ENCODE peak calls at places on chromosomes 2 and 18, in seven cellular contexts. U is body of pancreas, A is lower lobe of right lung, F is GM23338, M is BE2C, V is pancreas, W is RWPE1. T is an unnamed sample.

GRCh38 chr18:79774111-79774510 is 23.6 kb upstream of the KCNG2 start:
- DNase-seq in U (no peak), A (peak), F (no peak), M (no peak), V (no peak), W (no peak), T (no peak)

GRCh38 chr2:63658176-63658968 is 69.6 kb downstream of the MDH1 start:
- DNase-seq in U (no peak), A (no peak), F (no peak), M (no peak), V (no peak), W (no peak), T (peak)

GRCh38 chr18:48801728-48802542 is 148.8 kb downstream of the SMAD7 start:
- DNase-seq in U (peak), A (peak), F (no peak), M (no peak), V (peak), W (no peak), T (no peak)

GRCh38 chr2:36516136-36516870 is 81.7 kb downstream of the FEZ2 start:
- DNase-seq in U (no peak), A (no peak), F (no peak), M (no peak), V (no peak), W (no peak), T (peak)

GRCh38 chr2:169507698-169508097 is 1.8 kb upstream of the KLHL41 start:
- DNase-seq in U (no peak), A (no peak), F (no peak), M (no peak), V (no peak), W (peak), T (peak)

GRCh38 chr2:121650554-121650930 is 1.3 kb upstream of the CLASP1 start:
- DNase-seq in U (peak), A (no peak), F (peak), M (no peak), V (no peak), W (no peak), T (no peak)

GRCh38 chr2:218710334-218710686 is 325 bp upstream of the TTLL4 start:
- DNase-seq in U (no peak), A (no peak), F (no peak), M (no peak), V (no peak), W (no peak), T (no peak)

GRCh38 chr2:188571543-188571942 is 279.9 kb downstream of the GULP1 start:
- DNase-seq in U (no peak), A (no peak), F (no peak), M (no peak), V (no peak), W (no peak), T (peak)

GRCh38 chr2:168490015-168490874 is 34.2 kb downstream of the CERS6 start:
- DNase-seq in U (peak), A (no peak), F (peak), M (no peak), V (no peak), W (peak), T (no peak)

GRCh38 chr18:55833543-55833942 is 245.6 kb upstream of the TCF4 start:
- DNase-seq in U (peak), A (no peak), F (no peak), M (no peak), V (no peak), W (peak), T (peak)

GRCh38 chr2:25851740-25852503 is 26.4 kb downstream of the ASXL2 start:
- DNase-seq in U (peak), A (no peak), F (peak), M (no peak), V (no peak), W (peak), T (peak)

GRCh38 chr2:128323501-128323931 is 4.8 kb upstream of the HS6ST1 start:
- DNase-seq in U (no peak), A (no peak), F (no peak), M (no peak), V (no peak), W (no peak), T (no peak)

GRCh38 chr18:3207565-3207964 is 12.2 kb downstream of the MYOM1 start:
- DNase-seq in U (no peak), A (no peak), F (no peak), M (no peak), V (no peak), W (peak), T (no peak)

GRCh38 chr2:132400169-132400900 is 16.3 kb upstream of the GPR39 start:
- DNase-seq in U (peak), A (no peak), F (no peak), M (no peak), V (no peak), W (peak), T (peak)

GRCh38 chr2:128425216-128425615 is 106.5 kb upstream of the HS6ST1 start:
- DNase-seq in U (peak), A (no peak), F (no peak), M (no peak), V (no peak), W (no peak), T (no peak)

GRCh38 chr2:194343167-194343566 is 1313.9 kb upstream of the SLC39A10 start:
- DNase-seq in U (no peak), A (no peak), F (no peak), M (no peak), V (no peak), W (no peak), T (no peak)

GRCh38 chr18:8176554-8176953 is 432.7 kb upstream of the RAB12 start:
- DNase-seq in U (peak), A (no peak), F (peak), M (no peak), V (peak), W (no peak), T (no peak)

GRCh38 chr2:110670826-110671225 is 7.0 kb downstream of the BUB1 start:
- DNase-seq in U (no peak), A (no peak), F (no peak), M (no peak), V (no peak), W (no peak), T (no peak)

GRCh38 chr18:54388203-54389142 is 30.8 kb downstream of the C18orf54 start:
- DNase-seq in U (peak), A (no peak), F (peak), M (peak), V (no peak), W (peak), T (peak)

GRCh38 chr2:120421126-120421829 is 75.3 kb downstream of the INHBB start:
- DNase-seq in U (no peak), A (no peak), F (no peak), M (no peak), V (no peak), W (no peak), T (no peak)

GRCh38 chr2:98757904-98758421 is 27.0 kb upstream of the MGAT4A start:
- DNase-seq in U (peak), A (peak), F (no peak), M (no peak), V (peak), W (peak), T (peak)

GRCh38 chr2:186496401-186496800 is 10.3 kb downstream of the ZC3H15 start:
- DNase-seq in U (no peak), A (no peak), F (no peak), M (no peak), V (no peak), W (no peak), T (no peak)

GRCh38 chr18:79876497-79876896 is 75.0 kb downstream of the SLC66A2 start:
- DNase-seq in U (no peak), A (no peak), F (no peak), M (no peak), V (no peak), W (peak), T (no peak)

GRCh38 chr18:1968801-1969498 is 602.4 kb downstream of the METTL4 start:
- DNase-seq in U (no peak), A (no peak), F (peak), M (no peak), V (no peak), W (no peak), T (no peak)

GRCh38 chr2:107107351-107107750 is 221.4 kb upstream of the ST6GAL2 start:
- DNase-seq in U (no peak), A (no peak), F (no peak), M (no peak), V (no peak), W (no peak), T (no peak)

GRCh38 chr2:59314367-59314766 is 1073.2 kb upstream of the FANCL start:
- DNase-seq in U (no peak), A (no peak), F (no peak), M (no peak), V (no peak), W (no peak), T (no peak)

GRCh38 chr2:151637284-151637781 is 96.9 kb downstream of the NEB start:
- DNase-seq in U (peak), A (no peak), F (no peak), M (no peak), V (no peak), W (no peak), T (no peak)

GRCh38 chr2:48601349-48601748 is 16.3 kb upstream of the GTF2A1L start:
- DNase-seq in U (peak), A (no peak), F (peak), M (peak), V (no peak), W (peak), T (no peak)

GRCh38 chr2:44955593-44956449 is 14.3 kb downstream of the SIX3 start:
- DNase-seq in U (peak), A (peak), F (peak), M (peak), V (peak), W (peak), T (peak)

GRCh38 chr2:234980476-234981187 is 28.8 kb downstream of the SH3BP4 start:
- DNase-seq in U (peak), A (no peak), F (no peak), M (no peak), V (peak), W (no peak), T (no peak)

GRCh38 chr2:15941970-15942710 is 1.8 kb downstream of the MYCN start:
- DNase-seq in U (no peak), A (no peak), F (peak), M (peak), V (peak), W (no peak), T (no peak)

GRCh38 chr2:40034198-40034597 is 255.1 kb upstream of the THUMPD2 start:
- DNase-seq in U (no peak), A (no peak), F (no peak), M (no peak), V (no peak), W (no peak), T (peak)

GRCh38 chr2:10036095-10036879 is 7.1 kb upstream of the KLF11 start:
- DNase-seq in U (peak), A (peak), F (peak), M (no peak), V (peak), W (no peak), T (peak)

GRCh38 chr2:43001787-43002468 is 209.5 kb upstream of the HAAO start:
- DNase-seq in U (no peak), A (no peak), F (no peak), M (no peak), V (peak), W (no peak), T (no peak)

GRCh38 chr2:9660781-9661180 is 30.0 kb upstream of the YWHAQ start:
- DNase-seq in U (no peak), A (no peak), F (no peak), M (no peak), V (no peak), W (no peak), T (no peak)

GRCh38 chr2:74177697-74178096 is 982 bp downstream of the MOB1A start:
- DNase-seq in U (no peak), A (no peak), F (no peak), M (no peak), V (no peak), W (no peak), T (no peak)

GRCh38 chr2:143686585-143687164 is 557.5 kb downstream of the ARHGAP15 start:
- DNase-seq in U (peak), A (no peak), F (peak), M (no peak), V (no peak), W (peak), T (peak)
- TF ChIP-seq CTCF in U (peak), A (peak), F (peak), M (peak), V (peak), W (peak), T (peak)

DNA sequence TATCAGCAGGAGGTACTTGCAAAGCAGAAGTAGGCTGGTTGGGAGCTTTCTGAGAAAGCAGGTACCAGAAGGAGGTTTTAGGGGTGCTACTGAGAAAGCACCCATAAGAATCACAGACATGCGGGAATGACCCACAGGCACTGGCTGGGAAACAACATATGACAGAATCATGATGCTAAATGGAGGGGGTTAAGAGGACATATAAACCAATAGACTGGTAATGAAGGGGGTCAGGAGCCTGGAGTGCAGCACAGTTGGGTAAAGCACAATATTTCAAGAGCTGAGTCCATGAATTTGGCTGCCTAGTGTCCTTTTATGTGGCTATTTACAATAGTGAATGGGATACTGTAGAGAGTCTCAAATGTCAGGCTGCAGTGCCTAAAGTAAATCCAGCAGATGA is 27.7 kb upstream of the GMCL1 start:
- DNase-seq in U (no peak), A (no peak), F (no peak), M (no peak), V (no peak), W (no peak), T (no peak)
- TF ChIP-seq CTCF in U (no peak), A (no peak), F (no peak), M (no peak), V (no peak), W (no peak), T (no peak)

GRCh38 chr2:102871707-102872106 is 109.9 kb downstream of the TMEM182 start:
- DNase-seq in U (no peak), A (no peak), F (no peak), M (no peak), V (no peak), W (no peak), T (no peak)

GRCh38 chr2:102872388-102872787 is 110.6 kb downstream of the TMEM182 start:
- DNase-seq in U (no peak), A (no peak), F (peak), M (no peak), V (no peak), W (no peak), T (no peak)
- TF ChIP-seq CTCF in U (no peak), A (no peak), F (peak), M (no peak), V (no peak), W (no peak), T (no peak)

GRCh38 chr2:237492137-237492890 is 5.3 kb downstream of the MLPH start:
- DNase-seq in U (no peak), A (no peak), F (no peak), M (no peak), V (no peak), W (no peak), T (no peak)
- TF ChIP-seq CTCF in U (no peak), A (no peak), F (no peak), M (no peak), V (no peak), W (no peak), T (no peak)

GRCh38 chr2:203261326-203262159 is 22.7 kb downstream of the CYP20A1 start:
- DNase-seq in U (no peak), A (no peak), F (peak), M (no peak), V (no peak), W (no peak), T (no peak)
- TF ChIP-seq CTCF in U (no peak), A (no peak), F (no peak), M (no peak), V (no peak), W (no peak), T (no peak)

GRCh38 chr2:70926042-70926441 is 9.7 kb upstream of the ATP6V1B1 start:
- DNase-seq in U (no peak), A (no peak), F (no peak), M (no peak), V (peak), W (no peak), T (no peak)

GRCh38 chr2:70922591-70923234 is 13.0 kb upstream of the ATP6V1B1 start:
- DNase-seq in U (no peak), A (no peak), F (peak), M (no peak), V (peak), W (no peak), T (no peak)

GRCh38 chr2:70921031-70921430 is 14.7 kb upstream of the ATP6V1B1 start:
- DNase-seq in U (no peak), A (no peak), F (no peak), M (no peak), V (peak), W (no peak), T (no peak)

GRCh38 chr2:70921839-70922590 is 13.7 kb upstream of the ATP6V1B1 start:
- DNase-seq in U (peak), A (no peak), F (no peak), M (no peak), V (peak), W (no peak), T (no peak)

DNA sequence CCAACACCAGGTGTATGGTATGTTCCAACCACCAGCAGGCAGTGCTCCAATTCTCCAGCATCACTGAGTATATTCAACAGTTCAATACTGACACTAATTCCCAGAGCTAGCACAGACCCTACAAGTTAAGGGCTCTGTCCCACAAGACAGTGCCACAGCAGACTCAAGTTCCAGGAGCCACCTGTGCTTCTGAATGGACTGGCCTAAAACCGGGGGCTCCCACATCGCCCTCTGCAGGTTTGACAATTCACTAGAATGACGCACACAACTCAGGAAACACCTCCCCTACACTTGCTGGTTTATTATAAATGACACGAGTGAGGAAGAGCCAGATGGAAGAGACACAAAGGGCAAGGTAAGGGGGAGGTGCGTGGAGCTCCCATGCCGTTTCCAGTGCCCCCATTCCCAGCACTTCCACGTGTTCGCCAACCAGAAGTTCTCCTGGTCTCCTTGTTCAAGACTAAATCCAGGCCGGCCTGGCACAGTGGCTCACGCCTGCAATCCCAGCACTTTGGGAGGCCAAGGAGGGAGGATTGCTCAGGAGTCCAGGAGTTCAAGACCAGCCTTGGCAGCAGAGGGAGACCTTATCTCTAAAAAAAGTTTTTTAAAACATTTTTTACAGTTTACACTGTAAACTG is 12.2 kb upstream of the ATP6V1B1 start:
- DNase-seq in U (no peak), A (no peak), F (peak), M (no peak), V (peak), W (no peak), T (no peak)
- TF ChIP-seq CTCF in U (no peak), A (no peak), F (peak), M (peak), V (no peak), W (no peak), T (no peak)

GRCh38 chr2:216394888-216395287 is 17.4 kb upstream of the SMARCAL1 start:
- DNase-seq in U (no peak), A (no peak), F (no peak), M (no peak), V (no peak), W (no peak), T (no peak)
- TF ChIP-seq CTCF in U (no peak), A (no peak), F (no peak), M (no peak), V (no peak), W (no peak), T (no peak)

GRCh38 chr2:101776172-101777043 is 78.9 kb downstream of the MAP4K4 start:
- DNase-seq in U (no peak), A (no peak), F (peak), M (no peak), V (no peak), W (no peak), T (peak)
- TF ChIP-seq CTCF in U (no peak), A (no peak), F (peak), M (peak), V (no peak), W (no peak), T (peak)

DNA sequence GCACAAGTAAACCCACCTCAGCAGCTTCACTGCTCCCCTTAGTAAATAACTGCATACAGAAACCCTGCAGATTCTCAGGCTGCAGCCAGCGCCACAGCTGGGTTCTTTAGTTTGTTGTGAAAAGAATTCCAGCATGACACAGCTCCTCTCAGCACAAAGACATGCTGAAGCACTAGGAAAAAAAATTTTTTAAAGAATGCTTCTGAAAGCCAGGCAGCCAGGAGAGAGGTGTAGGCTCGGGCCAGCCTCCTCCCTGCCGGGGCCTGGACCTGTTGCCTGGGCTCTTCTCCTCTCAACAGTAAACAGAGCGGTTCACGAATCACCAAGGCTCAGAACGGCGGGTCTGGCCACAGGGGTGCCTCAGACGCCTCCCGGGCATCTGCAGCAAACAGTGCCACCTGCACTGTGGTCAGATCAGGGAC is 95.7 kb upstream of the POU3F3 start:
- DNase-seq in U (no peak), A (no peak), F (peak), M (no peak), V (no peak), W (no peak), T (no peak)
- TF ChIP-seq CTCF in U (no peak), A (no peak), F (no peak), M (no peak), V (no peak), W (no peak), T (no peak)

T was measured in fibroblast of the aortic adventitia.